ENCODE peak calls at places on chromosomes 13 and 19, in eight cellular contexts. One of them, this sample, is unnamed.

GRCh38 chr19:10149427-10149826 is 29.7 kb upstream of the EIF3G start:
- DNase-seq in left lung: no peak
- DNase-seq in H1: no peak
- DNase-seq in OCI-LY7: no peak
- DNase-seq in AG04450: no peak
- DNase-seq in ovary: no peak
- DNase-seq in PC-3: no peak
- DNase-seq in HCT116: no peak
- DNase-seq in this sample: no peak

GRCh38 chr19:49570997-49571676 is 9.2 kb downstream of the NOSIP start:
- DNase-seq in left lung: no peak
- DNase-seq in H1: no peak
- DNase-seq in OCI-LY7: peak
- DNase-seq in AG04450: no peak
- DNase-seq in ovary: no peak
- DNase-seq in PC-3: peak
- DNase-seq in HCT116: no peak
- DNase-seq in this sample: no peak

GRCh38 chr19:53915000-53915399 is 5.9 kb downstream of the CACNG7 start:
- DNase-seq in left lung: no peak
- DNase-seq in H1: no peak
- DNase-seq in OCI-LY7: peak
- DNase-seq in AG04450: no peak
- DNase-seq in ovary: no peak
- DNase-seq in PC-3: no peak
- DNase-seq in HCT116: no peak
- DNase-seq in this sample: no peak

GRCh38 chr13:112627161-112627560 is 39.2 kb upstream of the TUBGCP3 start:
- DNase-seq in left lung: no peak
- DNase-seq in H1: no peak
- DNase-seq in OCI-LY7: no peak
- DNase-seq in AG04450: no peak
- DNase-seq in ovary: no peak
- DNase-seq in PC-3: no peak
- DNase-seq in HCT116: no peak
- DNase-seq in this sample: no peak

GRCh38 chr13:113916330-113916815 is 52.5 kb upstream of the GAS6 start:
- DNase-seq in left lung: no peak
- DNase-seq in H1: no peak
- DNase-seq in OCI-LY7: no peak
- DNase-seq in AG04450: no peak
- DNase-seq in ovary: no peak
- DNase-seq in PC-3: no peak
- DNase-seq in HCT116: no peak
- DNase-seq in this sample: no peak

GRCh38 chr13:60019119-60019993 is 144.4 kb downstream of the DIAPH3 start:
- DNase-seq in left lung: no peak
- DNase-seq in H1: no peak
- DNase-seq in OCI-LY7: peak
- DNase-seq in AG04450: no peak
- DNase-seq in ovary: no peak
- DNase-seq in PC-3: no peak
- DNase-seq in HCT116: no peak
- DNase-seq in this sample: no peak

GRCh38 chr19:28289294-28290063 is 923.5 kb downstream of the UQCRFS1 start:
- DNase-seq in left lung: no peak
- DNase-seq in H1: no peak
- DNase-seq in OCI-LY7: no peak
- DNase-seq in AG04450: no peak
- DNase-seq in ovary: no peak
- DNase-seq in PC-3: no peak
- DNase-seq in HCT116: no peak
- DNase-seq in this sample: no peak

GRCh38 chr19:50198431-50199253 is 4.8 kb upstream of the MYH14 start:
- DNase-seq in left lung: no peak
- DNase-seq in H1: no peak
- DNase-seq in OCI-LY7: no peak
- DNase-seq in AG04450: no peak
- DNase-seq in ovary: no peak
- DNase-seq in PC-3: no peak
- DNase-seq in HCT116: no peak
- DNase-seq in this sample: no peak

GRCh38 chr19:45469835-45470146 is 2.0 kb downstream of the FOSB start:
- DNase-seq in left lung: no peak
- DNase-seq in H1: no peak
- DNase-seq in OCI-LY7: peak
- DNase-seq in AG04450: no peak
- DNase-seq in ovary: no peak
- DNase-seq in PC-3: no peak
- DNase-seq in HCT116: no peak
- DNase-seq in this sample: no peak

GRCh38 chr19:42386974-42387707 is 3.0 kb downstream of the CNFN start:
- DNase-seq in left lung: peak
- DNase-seq in H1: no peak
- DNase-seq in OCI-LY7: peak
- DNase-seq in AG04450: no peak
- DNase-seq in ovary: no peak
- DNase-seq in PC-3: peak
- DNase-seq in HCT116: peak
- DNase-seq in this sample: peak

GRCh38 chr13:22107549-22107948 is 436.7 kb downstream of the FGF9 start:
- DNase-seq in left lung: no peak
- DNase-seq in H1: no peak
- DNase-seq in OCI-LY7: no peak
- DNase-seq in AG04450: no peak
- DNase-seq in ovary: no peak
- DNase-seq in PC-3: peak
- DNase-seq in HCT116: no peak
- DNase-seq in this sample: no peak

DNA sequence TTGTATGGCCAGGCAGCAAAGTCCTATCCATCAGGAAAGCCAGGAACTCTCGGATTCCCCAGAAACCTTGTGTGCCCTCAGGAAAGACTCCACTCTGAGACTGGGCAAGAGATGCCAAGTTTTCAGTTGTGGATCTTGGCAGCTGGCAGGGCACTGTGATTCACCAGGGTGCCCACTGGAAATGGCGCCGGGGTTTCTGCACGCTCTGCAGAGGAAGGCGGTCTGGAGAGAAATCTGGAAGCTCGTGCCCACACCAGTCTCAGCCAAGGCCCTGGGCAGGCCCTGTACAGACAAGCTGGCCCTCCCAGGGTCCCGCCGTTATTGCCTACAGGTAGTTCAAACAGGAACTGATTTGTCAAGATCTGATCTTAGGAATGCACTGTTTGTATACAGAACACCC is 4.9 kb downstream of the NAPA start:
- DNase-seq in left lung: no peak
- DNase-seq in H1: no peak
- DNase-seq in OCI-LY7: no peak
- DNase-seq in AG04450: no peak
- DNase-seq in ovary: no peak
- DNase-seq in PC-3: peak
- DNase-seq in HCT116: no peak
- DNase-seq in this sample: no peak
- H3K27ac ChIP-seq in left lung: no peak
- H3K27ac ChIP-seq in H1: no peak
- H3K27ac ChIP-seq in OCI-LY7: no peak
- H3K27ac ChIP-seq in AG04450: no peak
- H3K27ac ChIP-seq in ovary: peak
- H3K27ac ChIP-seq in PC-3: no peak
- H3K27ac ChIP-seq in HCT116: no peak
- H3K27ac ChIP-seq in this sample: no peak

GRCh38 chr19:38817081-38817480 is 4.3 kb upstream of the LGALS4 start:
- DNase-seq in left lung: no peak
- DNase-seq in H1: no peak
- DNase-seq in OCI-LY7: no peak
- DNase-seq in AG04450: no peak
- DNase-seq in ovary: no peak
- DNase-seq in PC-3: no peak
- DNase-seq in HCT116: no peak
- DNase-seq in this sample: no peak
- H3K27ac ChIP-seq in left lung: no peak
- H3K27ac ChIP-seq in H1: no peak
- H3K27ac ChIP-seq in OCI-LY7: no peak
- H3K27ac ChIP-seq in AG04450: no peak
- H3K27ac ChIP-seq in ovary: no peak
- H3K27ac ChIP-seq in PC-3: no peak
- H3K27ac ChIP-seq in HCT116: no peak
- H3K27ac ChIP-seq in this sample: no peak

GRCh38 chr13:50990050-50990449 is 80.5 kb downstream of the RNASEH2B start:
- DNase-seq in left lung: no peak
- DNase-seq in H1: no peak
- DNase-seq in OCI-LY7: no peak
- DNase-seq in AG04450: no peak
- DNase-seq in ovary: no peak
- DNase-seq in PC-3: no peak
- DNase-seq in HCT116: no peak
- DNase-seq in this sample: no peak

GRCh38 chr13:50993371-50993770 is 83.8 kb downstream of the RNASEH2B start:
- DNase-seq in left lung: no peak
- DNase-seq in H1: no peak
- DNase-seq in OCI-LY7: no peak
- DNase-seq in AG04450: no peak
- DNase-seq in ovary: no peak
- DNase-seq in PC-3: no peak
- DNase-seq in HCT116: no peak
- DNase-seq in this sample: no peak

GRCh38 chr13:50990540-50991506 is 81.2 kb downstream of the RNASEH2B start:
- DNase-seq in left lung: peak
- DNase-seq in H1: no peak
- DNase-seq in OCI-LY7: no peak
- DNase-seq in AG04450: peak
- DNase-seq in ovary: peak
- DNase-seq in PC-3: no peak
- DNase-seq in HCT116: no peak
- DNase-seq in this sample: no peak

GRCh38 chr13:50993908-50994307 is 84.3 kb downstream of the RNASEH2B start:
- DNase-seq in left lung: no peak
- DNase-seq in H1: no peak
- DNase-seq in OCI-LY7: no peak
- DNase-seq in AG04450: no peak
- DNase-seq in ovary: no peak
- DNase-seq in PC-3: no peak
- DNase-seq in HCT116: no peak
- DNase-seq in this sample: no peak

DNA sequence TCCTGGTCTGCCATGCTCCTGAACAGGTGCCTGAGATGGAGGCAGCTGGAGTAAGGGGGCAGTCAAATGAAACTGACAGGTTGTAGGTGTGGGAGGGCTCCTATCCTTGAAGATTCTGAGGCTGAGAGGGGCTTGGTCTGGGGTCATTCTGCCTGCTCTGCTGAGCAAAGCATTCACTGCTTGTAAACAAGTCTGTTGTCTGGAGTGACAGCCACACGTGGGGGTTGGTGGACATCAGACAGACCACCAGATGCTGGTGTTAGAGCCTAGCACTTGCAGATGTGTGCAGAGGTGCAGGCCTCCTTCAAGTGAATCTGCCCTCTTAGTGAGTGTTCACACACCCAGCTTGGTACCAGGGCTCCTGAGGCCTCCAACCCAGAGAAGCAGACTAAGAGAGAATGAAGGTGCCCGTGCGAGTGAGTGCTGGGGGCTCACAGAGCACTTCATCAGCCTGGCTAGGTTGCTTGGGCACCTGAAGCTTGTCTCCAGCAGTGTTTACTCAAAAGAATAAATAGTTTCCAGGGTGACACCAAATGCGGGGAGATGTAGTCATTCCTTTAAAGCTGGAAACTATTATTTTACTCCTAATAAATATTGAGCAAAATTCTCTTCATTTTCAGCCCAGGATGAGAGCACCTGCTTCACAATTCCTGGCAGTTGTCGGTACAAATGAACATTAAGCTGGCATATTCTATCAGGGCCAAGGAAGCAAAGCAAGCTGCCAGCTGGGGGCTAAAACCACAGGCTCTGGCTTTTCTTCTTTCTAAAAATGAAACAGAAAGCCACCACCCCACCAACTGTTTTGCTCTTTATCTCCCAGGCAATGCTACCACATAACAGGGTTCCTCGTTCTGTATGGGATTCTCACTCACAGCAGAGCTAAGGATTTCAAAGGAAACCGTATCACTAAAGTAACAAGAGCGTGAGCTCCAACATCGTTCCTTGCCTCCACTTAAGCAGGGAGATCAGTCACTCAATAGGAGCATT is 82.3 kb downstream of the RNASEH2B start:
- DNase-seq in left lung: no peak
- DNase-seq in H1: no peak
- DNase-seq in OCI-LY7: no peak
- DNase-seq in AG04450: no peak
- DNase-seq in ovary: no peak
- DNase-seq in PC-3: no peak
- DNase-seq in HCT116: no peak
- DNase-seq in this sample: peak
- H3K27ac ChIP-seq in left lung: no peak
- H3K27ac ChIP-seq in H1: no peak
- H3K27ac ChIP-seq in OCI-LY7: no peak
- H3K27ac ChIP-seq in AG04450: no peak
- H3K27ac ChIP-seq in ovary: no peak
- H3K27ac ChIP-seq in PC-3: no peak
- H3K27ac ChIP-seq in HCT116: no peak
- H3K27ac ChIP-seq in this sample: no peak

GRCh38 chr19:47633516-47633915 is 24.6 kb downstream of the BICRA start:
- DNase-seq in left lung: no peak
- DNase-seq in H1: no peak
- DNase-seq in OCI-LY7: no peak
- DNase-seq in AG04450: no peak
- DNase-seq in ovary: no peak
- DNase-seq in PC-3: peak
- DNase-seq in HCT116: peak
- DNase-seq in this sample: no peak
- H3K27ac ChIP-seq in left lung: no peak
- H3K27ac ChIP-seq in H1: no peak
- H3K27ac ChIP-seq in OCI-LY7: no peak
- H3K27ac ChIP-seq in AG04450: no peak
- H3K27ac ChIP-seq in ovary: no peak
- H3K27ac ChIP-seq in PC-3: peak
- H3K27ac ChIP-seq in HCT116: peak
- H3K27ac ChIP-seq in this sample: no peak

GRCh38 chr19:33333151-33333550 is 30.8 kb upstream of the CEBPA start:
- DNase-seq in left lung: no peak
- DNase-seq in H1: no peak
- DNase-seq in OCI-LY7: no peak
- DNase-seq in AG04450: no peak
- DNase-seq in ovary: no peak
- DNase-seq in PC-3: no peak
- DNase-seq in HCT116: no peak
- DNase-seq in this sample: no peak

GRCh38 chr19:33333615-33334014 is 31.3 kb upstream of the CEBPA start:
- DNase-seq in left lung: no peak
- DNase-seq in H1: no peak
- DNase-seq in OCI-LY7: no peak
- DNase-seq in AG04450: no peak
- DNase-seq in ovary: no peak
- DNase-seq in PC-3: peak
- DNase-seq in HCT116: no peak
- DNase-seq in this sample: no peak

GRCh38 chr19:33329727-33330126 is 27.4 kb upstream of the CEBPA start:
- DNase-seq in left lung: no peak
- DNase-seq in H1: no peak
- DNase-seq in OCI-LY7: no peak
- DNase-seq in AG04450: no peak
- DNase-seq in ovary: no peak
- DNase-seq in PC-3: no peak
- DNase-seq in HCT116: no peak
- DNase-seq in this sample: no peak

GRCh38 chr19:33334271-33334670 is 31.9 kb upstream of the CEBPA start:
- DNase-seq in left lung: no peak
- DNase-seq in H1: no peak
- DNase-seq in OCI-LY7: no peak
- DNase-seq in AG04450: no peak
- DNase-seq in ovary: no peak
- DNase-seq in PC-3: no peak
- DNase-seq in HCT116: no peak
- DNase-seq in this sample: no peak

GRCh38 chr19:33332248-33332647 is 29.9 kb upstream of the CEBPA start:
- DNase-seq in left lung: peak
- DNase-seq in H1: no peak
- DNase-seq in OCI-LY7: no peak
- DNase-seq in AG04450: no peak
- DNase-seq in ovary: no peak
- DNase-seq in PC-3: no peak
- DNase-seq in HCT116: no peak
- DNase-seq in this sample: no peak
- H3K27ac ChIP-seq in left lung: no peak
- H3K27ac ChIP-seq in H1: no peak
- H3K27ac ChIP-seq in OCI-LY7: no peak
- H3K27ac ChIP-seq in AG04450: no peak
- H3K27ac ChIP-seq in ovary: no peak
- H3K27ac ChIP-seq in PC-3: no peak
- H3K27ac ChIP-seq in HCT116: no peak
- H3K27ac ChIP-seq in this sample: no peak